ENCODE peak calls at places on chromosomes 11 and 22, in five cellular contexts. N is epithelial cell of proximal tubule, U is transverse colon, M is sigmoid colon, X is fibroblast of mammary gland. V is an unnamed sample.

GRCh38 chr11:124460459-124460858 is 15.0 kb upstream of the OR8B8 start:
- DNase-seq in U (no peak), X (no peak), M (no peak), N (no peak), V (no peak)

GRCh38 chr22:37306494-37306829 is 24.2 kb downstream of the CYTH4 start:
- DNase-seq in M (no peak), X (no peak), U (no peak), N (no peak), V (no peak)

GRCh38 chr11:79244175-79244804 is 196.5 kb downstream of the TENM4 start:
- DNase-seq in M (no peak), N (peak), X (peak), U (no peak), V (peak)

GRCh38 chr22:34334893-34335292 is 414.6 kb upstream of the LARGE1 start:
- DNase-seq in X (peak), M (no peak), N (no peak), U (no peak), V (no peak)

GRCh38 chr22:44378380-44378779 is 65.6 kb upstream of the SHISAL1 start:
- DNase-seq in M (peak), U (no peak), X (no peak), N (no peak), V (no peak)

GRCh38 chr11:93775289-93775688 is 8.8 kb upstream of the MED17 start:
- DNase-seq in M (no peak), U (no peak), N (no peak), X (no peak), V (no peak)

GRCh38 chr11:65643971-65644370 is 6.1 kb downstream of the SIPA1 start:
- DNase-seq in M (no peak), N (no peak), U (no peak), X (no peak), V (no peak)

GRCh38 chr11:61139391-61139790 is 21.8 kb downstream of the VPS37C start:
- DNase-seq in U (no peak), M (peak), N (no peak), X (no peak), V (no peak)

GRCh38 chr22:19579880-19580279 is 55.7 kb upstream of the CLDN5 start:
- DNase-seq in X (no peak), N (no peak), U (peak), M (peak), V (no peak)

GRCh38 chr22:27614291-27615007 is 187.1 kb downstream of the MN1 start:
- DNase-seq in U (no peak), M (no peak), N (no peak), X (no peak), V (no peak)

GRCh38 chr22:27610863-27611786 is 190.4 kb downstream of the MN1 start:
- DNase-seq in X (no peak), M (no peak), U (no peak), N (no peak), V (no peak)

GRCh38 chr22:27615408-27615807 is 186.1 kb downstream of the MN1 start:
- DNase-seq in X (no peak), N (no peak), U (no peak), M (no peak), V (no peak)

GRCh38 chr22:27612075-27612474 is 189.5 kb downstream of the MN1 start:
- DNase-seq in U (no peak), M (no peak), N (no peak), X (no peak), V (no peak)

GRCh38 chr22:27613099-27614089 is 188.2 kb downstream of the MN1 start:
- DNase-seq in M (no peak), U (no peak), X (no peak), N (no peak), V (no peak)
- H3K4me3 ChIP-seq in M (peak), U (no peak), X (no peak), N (no peak), V (no peak)

GRCh38 chr11:132335311-132335710 is 964.9 kb downstream of the NTM start:
- DNase-seq in N (no peak), X (no peak), U (no peak), M (no peak), V (no peak)
- TF ChIP-seq CTCF in N (no peak), X (no peak), U (no peak), M (no peak), V (no peak)

GRCh38 chr11:210803-211180 is 3.3 kb downstream of the RIC8A start:
- DNase-seq in N (no peak), U (no peak), M (peak), X (no peak), V (no peak)
- H3K4me3 ChIP-seq in N (no peak), U (no peak), M (no peak), X (peak), V (no peak)

GRCh38 chr11:118883368-118884071 is at the start of gene CXCR5:
- DNase-seq in N (no peak), M (no peak), U (peak), X (no peak), V (no peak)
- TF ChIP-seq CTCF in N (peak), M (no peak), U (no peak), X (no peak), V (peak)

DNA sequence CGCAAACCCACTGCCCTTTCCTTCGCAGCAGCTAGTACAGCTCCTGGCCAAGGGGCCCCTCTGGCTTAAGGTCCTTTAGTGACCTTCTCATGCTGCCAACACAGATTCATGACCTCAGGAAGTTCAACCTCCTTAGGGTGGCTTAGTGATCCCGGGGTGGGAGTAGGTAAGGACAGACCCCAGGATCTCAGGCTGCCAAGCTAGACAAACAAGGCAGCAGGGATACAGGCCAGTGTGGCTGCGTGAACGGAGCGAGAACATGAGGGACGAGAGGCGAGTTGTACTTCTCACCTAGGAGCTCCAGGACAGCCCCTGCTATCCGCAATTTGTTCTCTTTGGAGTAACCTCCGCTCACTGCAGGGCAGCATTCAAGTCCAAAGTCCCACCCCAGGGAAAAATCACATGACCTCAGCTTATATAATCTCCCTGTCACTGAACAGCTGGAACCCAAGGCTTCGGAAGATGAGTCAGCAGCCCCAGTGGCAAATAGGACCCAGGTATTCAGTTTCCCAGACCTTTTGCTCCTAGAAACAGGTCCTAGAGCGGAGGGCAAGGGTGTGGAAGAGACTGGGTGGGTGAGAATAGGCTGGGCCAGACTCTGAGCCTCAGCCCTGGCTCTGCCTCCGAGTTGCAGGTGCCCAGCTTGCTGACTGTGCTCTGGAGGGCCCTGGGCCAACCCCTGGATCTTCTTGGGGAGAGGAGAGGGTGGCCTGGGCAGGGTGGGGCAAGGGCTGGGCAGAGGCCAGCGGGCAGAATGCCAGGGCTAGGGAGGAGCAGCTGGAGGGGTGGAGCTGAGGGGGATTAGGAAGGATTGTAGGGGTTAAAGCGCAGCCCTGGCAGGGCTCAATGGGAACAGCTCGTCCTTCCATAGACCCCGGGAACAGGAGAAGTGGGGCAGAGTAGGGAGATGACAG is 13.1 kb downstream of the USP2 start:
- DNase-seq in N (no peak), U (peak), M (peak), X (peak), V (peak)
- H3K4me3 ChIP-seq in N (peak), U (no peak), M (peak), X (no peak), V (peak)

GRCh38 chr11:70944636-70945035 is 307.7 kb downstream of the SHANK2 start:
- DNase-seq in N (no peak), X (no peak), M (no peak), U (no peak), V (no peak)
- TF ChIP-seq CTCF in N (peak), X (peak), M (no peak), U (no peak), V (no peak)

DNA sequence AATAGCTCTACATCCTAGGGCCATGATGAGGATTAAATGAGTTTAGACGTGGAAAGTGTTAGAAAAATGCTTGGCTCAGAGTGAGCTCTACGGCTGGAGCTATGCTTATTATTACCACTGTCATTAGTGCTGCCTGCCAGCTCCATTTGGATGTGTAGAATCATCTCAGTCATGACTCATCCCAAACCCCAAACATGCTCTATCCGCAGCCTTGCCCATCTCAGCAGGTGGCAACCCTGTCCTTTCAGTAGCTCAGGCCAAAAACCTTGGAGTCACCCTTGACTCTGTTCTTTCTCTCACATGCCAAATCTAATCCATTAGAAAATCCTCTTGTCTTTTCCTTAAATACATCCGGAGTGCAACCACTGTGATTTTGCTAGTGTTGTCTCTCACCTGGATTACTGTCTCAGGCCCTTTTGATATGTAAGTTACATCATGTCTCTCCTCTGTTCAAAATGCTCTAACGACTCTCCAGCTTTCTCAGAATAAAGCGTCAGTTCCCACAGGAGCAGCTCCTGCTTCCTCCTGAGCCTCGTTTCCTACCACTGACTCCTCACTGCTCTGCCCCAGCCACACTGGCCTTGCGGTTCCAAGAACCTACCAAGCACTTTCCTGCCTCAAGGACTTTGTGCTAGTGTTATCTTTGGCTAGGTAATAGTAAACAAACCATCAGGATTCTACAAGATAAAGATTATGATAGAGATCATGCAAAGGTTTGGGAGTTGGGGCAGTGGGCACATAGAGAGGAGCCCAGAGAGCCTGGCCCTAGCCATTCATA is 10.5 kb upstream of the CHRM1 start:
- DNase-seq in U (no peak), X (peak), M (no peak), N (no peak), V (no peak)
- H3K4me3 ChIP-seq in U (no peak), X (no peak), M (no peak), N (no peak), V (no peak)

GRCh38 chr11:7254731-7255291 is 3.1 kb downstream of the SYT9 start:
- DNase-seq in M (no peak), U (no peak), X (no peak), N (no peak), V (no peak)

GRCh38 chr11:7252683-7253213 is 1.0 kb downstream of the SYT9 start:
- DNase-seq in M (no peak), U (no peak), X (no peak), N (no peak), V (no peak)

GRCh38 chr11:7251487-7251835 is 243 bp upstream of the SYT9 start:
- DNase-seq in U (no peak), X (no peak), N (no peak), M (no peak), V (peak)

GRCh38 chr11:7250166-7250565 is 1.5 kb upstream of the SYT9 start:
- DNase-seq in M (no peak), U (no peak), N (no peak), X (no peak), V (no peak)

DNA sequence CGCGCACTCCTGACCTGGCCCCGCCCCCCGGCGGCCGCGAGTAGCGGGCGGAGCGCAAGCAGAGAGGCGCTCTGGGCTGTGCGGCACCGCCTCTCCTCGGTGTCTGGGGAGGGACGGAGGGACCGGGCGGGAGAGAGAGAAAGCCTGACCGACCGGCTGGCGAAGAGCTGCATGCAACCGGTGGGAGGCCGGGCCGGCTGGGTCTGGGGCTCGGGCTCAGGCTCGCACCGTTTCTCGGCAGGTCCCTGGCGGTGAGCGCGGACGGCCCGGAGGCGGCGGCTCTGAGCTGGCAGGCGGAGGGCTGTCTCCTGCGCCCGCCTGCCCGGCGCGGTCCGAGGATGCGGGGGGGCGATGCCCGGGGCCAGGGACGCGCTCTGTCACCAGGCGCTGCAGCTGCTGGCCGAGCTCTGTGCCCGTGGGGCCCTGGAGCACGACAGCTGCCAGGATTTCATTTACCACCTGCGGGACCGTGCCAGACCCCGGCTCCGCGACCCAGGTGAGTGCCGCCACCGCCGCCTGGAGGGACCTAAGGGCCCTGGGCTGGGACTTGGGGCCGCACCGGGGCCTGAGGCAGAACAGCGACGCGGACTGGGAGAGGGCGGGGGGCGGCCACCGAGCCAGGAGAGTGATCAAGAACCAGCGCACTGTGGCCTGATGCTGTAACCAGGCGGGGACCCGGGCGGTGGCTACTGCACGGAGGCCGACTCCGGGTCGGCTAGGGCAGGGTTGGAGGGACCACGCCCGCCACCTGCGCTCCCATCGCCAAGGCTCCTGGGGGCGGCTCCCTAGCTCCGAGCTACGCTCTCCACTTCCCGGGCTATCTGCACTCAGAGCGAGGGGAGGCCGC is at the start of gene SYT9:
- DNase-seq in M (peak), X (peak), N (no peak), U (peak), V (peak)
- TF ChIP-seq CTCF in M (no peak), X (no peak), N (no peak), U (no peak), V (no peak)

GRCh38 chr11:69639843-69640242 is 1.1 kb upstream of the CCND1 start:
- DNase-seq in U (no peak), M (no peak), N (no peak), X (no peak), V (no peak)

GRCh38 chr11:69637601-69637955 is 3.4 kb upstream of the CCND1 start:
- DNase-seq in N (no peak), X (no peak), U (no peak), M (peak), V (no peak)

GRCh38 chr11:69636870-69637600 is 3.9 kb upstream of the CCND1 start:
- DNase-seq in X (no peak), U (no peak), M (no peak), N (no peak), V (no peak)

GRCh38 chr11:69638941-69639681 is 1.8 kb upstream of the CCND1 start:
- DNase-seq in X (peak), U (peak), N (peak), M (peak), V (peak)

GRCh38 chr11:69637956-69638871 is 2.7 kb upstream of the CCND1 start:
- DNase-seq in X (peak), M (peak), U (peak), N (no peak), V (no peak)
- H3K4me3 ChIP-seq in X (peak), M (peak), U (no peak), N (peak), V (peak)